ENCODE peak calls at places on chromosome 2, in seven cellular contexts. One of them, this sample, is unnamed.

GRCh38 chr2:24919100-24919976 is 699 bp downstream of the ADCY3 start:
- DNase-seq in CD8-positive, alpha-beta T cell: peak; percentile 61
- DNase-seq in left ventricle myocardium inferior: no peak
- DNase-seq in aorta: peak; percentile 79
- DNase-seq in prostate gland: peak; percentile 21
- DNase-seq in mammary epithelial cell: peak; percentile 63
- DNase-seq in IMR-90: peak; percentile 12
- DNase-seq in this sample: no peak

GRCh38 chr2:156333274-156333950 is 891 bp upstream of the NR4A2 start:
- DNase-seq in IMR-90: no peak
- DNase-seq in left ventricle myocardium inferior: no peak
- DNase-seq in CD8-positive, alpha-beta T cell: no peak
- DNase-seq in aorta: no peak
- DNase-seq in mammary epithelial cell: peak; percentile 32
- DNase-seq in prostate gland: no peak
- DNase-seq in this sample: no peak

GRCh38 chr2:235545369-235546150 is 51.7 kb downstream of the AGAP1 start:
- DNase-seq in prostate gland: no peak
- DNase-seq in aorta: peak; percentile 26
- DNase-seq in mammary epithelial cell: no peak
- DNase-seq in IMR-90: no peak
- DNase-seq in left ventricle myocardium inferior: no peak
- DNase-seq in CD8-positive, alpha-beta T cell: no peak
- DNase-seq in this sample: no peak

GRCh38 chr2:48203668-48204067 is 297.4 kb upstream of the FBXO11 start:
- DNase-seq in aorta: no peak
- DNase-seq in prostate gland: no peak
- DNase-seq in IMR-90: no peak
- DNase-seq in CD8-positive, alpha-beta T cell: no peak
- DNase-seq in mammary epithelial cell: no peak
- DNase-seq in left ventricle myocardium inferior: no peak
- DNase-seq in this sample: no peak

GRCh38 chr2:219230201-219230540 is 565 bp downstream of the ANKZF1 start:
- DNase-seq in prostate gland: peak; percentile 53
- DNase-seq in mammary epithelial cell: peak; percentile 67
- DNase-seq in left ventricle myocardium inferior: no peak
- DNase-seq in aorta: no peak
- DNase-seq in IMR-90: peak; percentile 55
- DNase-seq in CD8-positive, alpha-beta T cell: peak; percentile 52
- DNase-seq in this sample: peak; percentile 70

GRCh38 chr2:10232096-10232815 is 70.4 kb upstream of the HPCAL1 start:
- DNase-seq in mammary epithelial cell: no peak
- DNase-seq in CD8-positive, alpha-beta T cell: no peak
- DNase-seq in IMR-90: no peak
- DNase-seq in prostate gland: no peak
- DNase-seq in left ventricle myocardium inferior: no peak
- DNase-seq in aorta: peak; percentile 55
- DNase-seq in this sample: no peak

GRCh38 chr2:176269319-176270099 is at the start of gene MTX2:
- DNase-seq in mammary epithelial cell: peak; percentile 74
- DNase-seq in aorta: peak; percentile 90
- DNase-seq in prostate gland: peak; percentile 51
- DNase-seq in CD8-positive, alpha-beta T cell: peak; percentile 69
- DNase-seq in left ventricle myocardium inferior: peak; percentile 74
- DNase-seq in IMR-90: peak; percentile 57
- DNase-seq in this sample: peak; percentile 79

GRCh38 chr2:9708683-9709538 is 78.1 kb upstream of the YWHAQ start:
- DNase-seq in mammary epithelial cell: no peak
- DNase-seq in IMR-90: no peak
- DNase-seq in aorta: no peak
- DNase-seq in CD8-positive, alpha-beta T cell: no peak
- DNase-seq in left ventricle myocardium inferior: no peak
- DNase-seq in prostate gland: no peak
- DNase-seq in this sample: no peak

GRCh38 chr2:45598545-45598944 is 12.5 kb downstream of the SRBD1 start:
- DNase-seq in aorta: no peak
- DNase-seq in IMR-90: no peak
- DNase-seq in mammary epithelial cell: no peak
- DNase-seq in prostate gland: no peak
- DNase-seq in CD8-positive, alpha-beta T cell: no peak
- DNase-seq in left ventricle myocardium inferior: no peak
- DNase-seq in this sample: no peak

GRCh38 chr2:45596761-45597160 is 14.3 kb downstream of the SRBD1 start:
- DNase-seq in left ventricle myocardium inferior: no peak
- DNase-seq in mammary epithelial cell: no peak
- DNase-seq in IMR-90: no peak
- DNase-seq in CD8-positive, alpha-beta T cell: no peak
- DNase-seq in aorta: no peak
- DNase-seq in prostate gland: no peak
- DNase-seq in this sample: no peak

GRCh38 chr2:45607701-45608100 is 3.4 kb downstream of the SRBD1 start:
- DNase-seq in aorta: no peak
- DNase-seq in mammary epithelial cell: no peak
- DNase-seq in prostate gland: no peak
- DNase-seq in CD8-positive, alpha-beta T cell: no peak
- DNase-seq in left ventricle myocardium inferior: no peak
- DNase-seq in IMR-90: no peak
- DNase-seq in this sample: no peak

GRCh38 chr2:45606801-45607200 is 4.3 kb downstream of the SRBD1 start:
- DNase-seq in IMR-90: no peak
- DNase-seq in aorta: no peak
- DNase-seq in mammary epithelial cell: no peak
- DNase-seq in prostate gland: no peak
- DNase-seq in CD8-positive, alpha-beta T cell: no peak
- DNase-seq in left ventricle myocardium inferior: no peak
- DNase-seq in this sample: no peak

DNA sequence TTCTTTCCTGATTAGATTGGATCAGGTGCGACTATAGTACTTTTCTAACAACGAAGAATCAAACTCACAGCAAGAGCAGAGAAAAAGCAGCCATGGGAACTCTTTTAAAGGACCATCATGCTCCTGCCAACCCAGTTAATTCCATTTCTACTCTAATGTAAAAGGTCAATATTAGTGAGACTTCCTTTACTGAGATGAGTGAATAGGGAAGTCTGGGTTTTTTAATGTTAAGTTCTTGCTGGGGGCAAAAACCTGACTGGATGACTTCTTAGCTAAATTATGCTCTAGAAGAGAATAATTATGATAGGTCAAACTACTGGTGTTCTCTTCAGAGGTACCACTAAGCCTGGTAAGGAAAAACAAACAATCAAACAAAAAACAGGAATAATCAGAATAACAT is 8.4 kb downstream of the SRBD1 start:
- DNase-seq in CD8-positive, alpha-beta T cell: no peak
- DNase-seq in IMR-90: no peak
- DNase-seq in mammary epithelial cell: no peak
- DNase-seq in aorta: no peak
- DNase-seq in left ventricle myocardium inferior: no peak
- DNase-seq in prostate gland: no peak
- DNase-seq in this sample: no peak
- H3K9me3 ChIP-seq in CD8-positive, alpha-beta T cell: no peaks in the 10 kb centered on the region
- H3K9me3 ChIP-seq in IMR-90: no peaks in the 10 kb centered on the region
- H3K9me3 ChIP-seq in mammary epithelial cell: no peaks in the 10 kb centered on the region
- H3K9me3 ChIP-seq in aorta: no peaks in the 10 kb centered on the region
- H3K9me3 ChIP-seq in left ventricle myocardium inferior: no peaks in the 10 kb centered on the region
- H3K9me3 ChIP-seq in prostate gland: no peaks in the 10 kb centered on the region
- H3K9me3 ChIP-seq in this sample: no peaks in the 10 kb centered on the region

GRCh38 chr2:128894896-128895295 is 576.2 kb upstream of the HS6ST1 start:
- DNase-seq in mammary epithelial cell: no peak
- DNase-seq in prostate gland: no peak
- DNase-seq in aorta: no peak
- DNase-seq in CD8-positive, alpha-beta T cell: no peak
- DNase-seq in IMR-90: no peak
- DNase-seq in left ventricle myocardium inferior: no peak
- DNase-seq in this sample: no peak
- H3K4me1 ChIP-seq in mammary epithelial cell: no peaks in the 10 kb centered on the region
- H3K4me1 ChIP-seq in prostate gland: no peaks in the 10 kb centered on the region
- H3K4me1 ChIP-seq in aorta: no peaks in the 10 kb centered on the region
- H3K4me1 ChIP-seq in CD8-positive, alpha-beta T cell: no peaks in the 10 kb centered on the region
- H3K4me1 ChIP-seq in IMR-90: no peaks in the 10 kb centered on the region
- H3K4me1 ChIP-seq in left ventricle myocardium inferior: no peaks in the 10 kb centered on the region
- H3K4me1 ChIP-seq in this sample: no peaks in the 10 kb centered on the region

DNA sequence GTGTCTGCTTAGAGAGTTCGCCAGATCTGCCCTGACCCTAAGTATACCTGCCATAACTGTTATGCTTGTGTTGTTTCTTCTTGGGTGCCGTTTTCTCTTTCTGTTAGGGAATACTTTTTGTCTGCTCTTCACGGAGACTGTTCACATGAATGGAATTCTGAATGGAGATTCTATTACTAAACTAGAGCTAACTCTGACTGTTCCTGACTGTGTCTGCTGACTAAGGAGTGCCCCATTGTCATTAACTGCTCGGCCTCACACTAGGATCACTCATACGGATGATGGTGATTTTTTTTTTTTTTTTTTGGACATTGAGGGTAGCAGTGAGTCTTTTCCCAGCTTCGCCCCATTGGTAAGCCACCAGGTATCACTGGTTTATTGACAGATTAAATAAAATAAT is 104.8 kb upstream of the SLC8A1 start:
- DNase-seq in IMR-90: peak; percentile 32
- DNase-seq in prostate gland: no peak
- DNase-seq in mammary epithelial cell: no peak
- DNase-seq in aorta: no peak
- DNase-seq in CD8-positive, alpha-beta T cell: no peak
- DNase-seq in left ventricle myocardium inferior: no peak
- DNase-seq in this sample: no peak
- H3K9me3 ChIP-seq in IMR-90: no peaks in the 10 kb centered on the region
- H3K9me3 ChIP-seq in prostate gland: no peaks in the 10 kb centered on the region
- H3K9me3 ChIP-seq in mammary epithelial cell: no peaks in the 10 kb centered on the region
- H3K9me3 ChIP-seq in aorta: no peaks in the 10 kb centered on the region
- H3K9me3 ChIP-seq in CD8-positive, alpha-beta T cell: no peaks in the 10 kb centered on the region
- H3K9me3 ChIP-seq in left ventricle myocardium inferior: no peaks in the 10 kb centered on the region
- H3K9me3 ChIP-seq in this sample: no peaks in the 10 kb centered on the region

GRCh38 chr2:144509001-144509545 is 10.8 kb downstream of the ZEB2 start:
- DNase-seq in left ventricle myocardium inferior: no peak
- DNase-seq in mammary epithelial cell: no peak
- DNase-seq in prostate gland: no peak
- DNase-seq in aorta: no peak
- DNase-seq in IMR-90: no peak
- DNase-seq in CD8-positive, alpha-beta T cell: no peak
- DNase-seq in this sample: no peak

GRCh38 chr2:144507441-144508161 is 12.3 kb downstream of the ZEB2 start:
- DNase-seq in prostate gland: no peak
- DNase-seq in mammary epithelial cell: no peak
- DNase-seq in IMR-90: no peak
- DNase-seq in left ventricle myocardium inferior: no peak
- DNase-seq in CD8-positive, alpha-beta T cell: no peak
- DNase-seq in aorta: no peak
- DNase-seq in this sample: no peak

GRCh38 chr2:144510206-144510991 is 9.5 kb downstream of the ZEB2 start:
- DNase-seq in left ventricle myocardium inferior: no peak
- DNase-seq in IMR-90: peak; percentile 89
- DNase-seq in mammary epithelial cell: peak; percentile 38
- DNase-seq in aorta: no peak
- DNase-seq in prostate gland: no peak
- DNase-seq in CD8-positive, alpha-beta T cell: peak; percentile 30
- DNase-seq in this sample: peak; percentile 66

GRCh38 chr2:144509548-144510205 is 10.2 kb downstream of the ZEB2 start:
- DNase-seq in mammary epithelial cell: no peak
- DNase-seq in prostate gland: no peak
- DNase-seq in IMR-90: no peak
- DNase-seq in aorta: no peak
- DNase-seq in CD8-positive, alpha-beta T cell: no peak
- DNase-seq in left ventricle myocardium inferior: no peak
- DNase-seq in this sample: no peak

DNA sequence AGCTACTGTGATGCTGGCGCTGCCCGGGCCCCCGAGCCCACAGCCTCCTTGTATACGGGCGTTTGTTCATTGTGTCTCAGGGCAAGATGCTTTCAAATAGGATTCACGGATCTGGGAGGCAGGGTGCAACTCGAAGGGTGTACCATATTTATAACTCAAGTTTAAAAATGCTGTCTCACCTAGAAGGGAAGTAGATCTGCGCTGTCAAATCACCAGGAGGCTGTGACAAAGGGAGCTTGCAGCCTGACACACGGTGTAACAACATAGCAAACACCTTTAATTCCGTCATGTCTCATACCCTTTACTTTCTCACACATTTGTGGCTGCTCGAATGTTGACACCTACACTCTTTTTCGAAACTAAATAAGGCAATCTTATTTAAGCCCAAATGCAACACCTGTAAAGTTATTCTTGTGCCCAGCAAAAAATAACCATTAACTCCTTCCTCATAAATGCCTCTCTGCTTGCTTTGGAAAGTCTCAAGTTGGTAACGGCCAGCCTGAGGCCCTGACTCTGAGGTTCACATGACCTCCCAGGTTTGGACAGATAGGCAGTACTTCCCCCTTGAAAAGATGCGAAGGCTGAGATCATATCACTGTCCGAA is 11.7 kb downstream of the ZEB2 start:
- DNase-seq in aorta: no peak
- DNase-seq in IMR-90: no peak
- DNase-seq in prostate gland: no peak
- DNase-seq in mammary epithelial cell: no peak
- DNase-seq in CD8-positive, alpha-beta T cell: peak; percentile 20
- DNase-seq in left ventricle myocardium inferior: no peak
- DNase-seq in this sample: no peak
- H3K4me1 ChIP-seq in aorta: peaks cover 5% of the 10 kb centered on the region
- H3K4me1 ChIP-seq in IMR-90: peaks cover 37% of the 10 kb centered on the region
- H3K4me1 ChIP-seq in prostate gland: no peaks in the 10 kb centered on the region
- H3K4me1 ChIP-seq in mammary epithelial cell: no peaks in the 10 kb centered on the region
- H3K4me1 ChIP-seq in CD8-positive, alpha-beta T cell: peaks cover 40% of the 10 kb centered on the region
- H3K4me1 ChIP-seq in left ventricle myocardium inferior: peaks cover 92% of the 10 kb centered on the region
- H3K4me1 ChIP-seq in this sample: peaks cover 9% of the 10 kb centered on the region

This sample was measured in right cardiac atrium.